ENCODE peak calls at places on chromosomes 13 and 19, in eight cellular contexts. One of them, this sample, is unnamed.

GRCh38 chr19:2089001-2089711 is 7.0 kb downstream of the MOB3A start:
- DNase-seq in fibroblast of lung: no peak
- DNase-seq in HuH-7: no peak
- DNase-seq in lower leg skin: no peak
- DNase-seq in naive thymus-derived CD4-positive, alpha-beta T cell: no peak
- DNase-seq in cardiac muscle cell: no peak
- DNase-seq in T-helper 1 cell: no peak
- DNase-seq in midbrain: no peak
- DNase-seq in this sample: peak

GRCh38 chr13:30763786-30764440 is 28.6 kb downstream of the ALOX5AP start:
- DNase-seq in midbrain: no peak
- DNase-seq in lower leg skin: no peak
- DNase-seq in fibroblast of lung: peak
- DNase-seq in cardiac muscle cell: no peak
- DNase-seq in HuH-7: no peak
- DNase-seq in T-helper 1 cell: no peak
- DNase-seq in naive thymus-derived CD4-positive, alpha-beta T cell: no peak
- DNase-seq in this sample: peak

GRCh38 chr13:101941095-101941777 is 460.6 kb downstream of the FGF14 start:
- DNase-seq in midbrain: no peak
- DNase-seq in T-helper 1 cell: no peak
- DNase-seq in lower leg skin: no peak
- DNase-seq in cardiac muscle cell: peak
- DNase-seq in HuH-7: no peak
- DNase-seq in fibroblast of lung: peak
- DNase-seq in naive thymus-derived CD4-positive, alpha-beta T cell: no peak
- DNase-seq in this sample: peak

GRCh38 chr19:35539314-35539713 is 6.1 kb downstream of the GAPDHS start:
- DNase-seq in lower leg skin: no peak
- DNase-seq in fibroblast of lung: no peak
- DNase-seq in T-helper 1 cell: no peak
- DNase-seq in HuH-7: no peak
- DNase-seq in naive thymus-derived CD4-positive, alpha-beta T cell: no peak
- DNase-seq in cardiac muscle cell: no peak
- DNase-seq in midbrain: no peak
- DNase-seq in this sample: no peak

GRCh38 chr19:12788682-12789097 is 2.6 kb upstream of the JUNB start:
- DNase-seq in midbrain: no peak
- DNase-seq in T-helper 1 cell: no peak
- DNase-seq in naive thymus-derived CD4-positive, alpha-beta T cell: no peak
- DNase-seq in HuH-7: peak
- DNase-seq in cardiac muscle cell: peak
- DNase-seq in lower leg skin: peak
- DNase-seq in fibroblast of lung: peak
- DNase-seq in this sample: peak

GRCh38 chr19:8161135-8161646 is 11.8 kb upstream of the FBN3 start:
- DNase-seq in cardiac muscle cell: peak
- DNase-seq in T-helper 1 cell: no peak
- DNase-seq in midbrain: no peak
- DNase-seq in naive thymus-derived CD4-positive, alpha-beta T cell: no peak
- DNase-seq in lower leg skin: no peak
- DNase-seq in fibroblast of lung: peak
- DNase-seq in HuH-7: no peak
- DNase-seq in this sample: no peak

GRCh38 chr13:33739254-33739653 is 78.7 kb upstream of the RFC3 start:
- DNase-seq in cardiac muscle cell: no peak
- DNase-seq in naive thymus-derived CD4-positive, alpha-beta T cell: no peak
- DNase-seq in lower leg skin: no peak
- DNase-seq in HuH-7: no peak
- DNase-seq in fibroblast of lung: no peak
- DNase-seq in T-helper 1 cell: no peak
- DNase-seq in midbrain: no peak
- DNase-seq in this sample: no peak

GRCh38 chr19:1255186-1256161 is 7.1 kb downstream of the MIDN start:
- DNase-seq in midbrain: peak
- DNase-seq in lower leg skin: no peak
- DNase-seq in HuH-7: no peak
- DNase-seq in fibroblast of lung: no peak
- DNase-seq in naive thymus-derived CD4-positive, alpha-beta T cell: no peak
- DNase-seq in cardiac muscle cell: no peak
- DNase-seq in T-helper 1 cell: no peak
- DNase-seq in this sample: no peak

GRCh38 chr13:44516771-44517170 is 59.4 kb downstream of the TSC22D1 start:
- DNase-seq in naive thymus-derived CD4-positive, alpha-beta T cell: no peak
- DNase-seq in fibroblast of lung: no peak
- DNase-seq in HuH-7: no peak
- DNase-seq in lower leg skin: no peak
- DNase-seq in cardiac muscle cell: no peak
- DNase-seq in midbrain: no peak
- DNase-seq in T-helper 1 cell: no peak
- DNase-seq in this sample: no peak

GRCh38 chr19:12156254-12157058 is at the start of gene ZNF625:
- DNase-seq in cardiac muscle cell: peak
- DNase-seq in HuH-7: no peak
- DNase-seq in fibroblast of lung: peak
- DNase-seq in lower leg skin: peak
- DNase-seq in T-helper 1 cell: no peak
- DNase-seq in naive thymus-derived CD4-positive, alpha-beta T cell: no peak
- DNase-seq in midbrain: peak
- DNase-seq in this sample: peak

GRCh38 chr13:73096173-73097117 is 37.6 kb downstream of the KLF5 start:
- DNase-seq in HuH-7: no peak
- DNase-seq in naive thymus-derived CD4-positive, alpha-beta T cell: no peak
- DNase-seq in lower leg skin: no peak
- DNase-seq in T-helper 1 cell: no peak
- DNase-seq in midbrain: no peak
- DNase-seq in cardiac muscle cell: no peak
- DNase-seq in fibroblast of lung: no peak
- DNase-seq in this sample: peak